ENCODE peak calls at places on chromosomes 5 and 9, in ten cellular contexts. One of them, this sample, is unnamed.

GRCh38 chr5:89351232-89351631 is 468.2 kb upstream of the MEF2C start:
- DNase-seq in CD14-positive monocyte: no peak
- DNase-seq in nephron progenitor cell: no peak
- DNase-seq in A549: no peak
- DNase-seq in endothelial cell: no peak
- DNase-seq in WTC11: no peak
- DNase-seq in pancreas: no peak
- DNase-seq in heart right ventricle: no peak
- DNase-seq in astrocyte of the spinal cord: peak; percentile 83
- DNase-seq in tibial artery: no peak
- DNase-seq in this sample: no peak

GRCh38 chr9:69809304-69809863 is 11.2 kb upstream of the CFAP95 start:
- DNase-seq in nephron progenitor cell: no peak
- DNase-seq in endothelial cell: peak; percentile 42
- DNase-seq in astrocyte of the spinal cord: peak; percentile 25
- DNase-seq in CD14-positive monocyte: no peak
- DNase-seq in tibial artery: no peak
- DNase-seq in pancreas: no peak
- DNase-seq in heart right ventricle: no peak
- DNase-seq in WTC11: peak; percentile 50
- DNase-seq in A549: no peak
- DNase-seq in this sample: no peak

GRCh38 chr9:85713897-85714296 is 27.9 kb downstream of the AGTPBP1 start:
- DNase-seq in WTC11: no peak
- DNase-seq in pancreas: no peak
- DNase-seq in endothelial cell: no peak
- DNase-seq in astrocyte of the spinal cord: no peak
- DNase-seq in CD14-positive monocyte: no peak
- DNase-seq in A549: no peak
- DNase-seq in nephron progenitor cell: no peak
- DNase-seq in heart right ventricle: no peak
- DNase-seq in tibial artery: no peak
- DNase-seq in this sample: no peak

GRCh38 chr5:175718401-175719108 is 60.7 kb downstream of the HRH2 start:
- DNase-seq in endothelial cell: peak; percentile 59
- DNase-seq in tibial artery: peak; percentile 45
- DNase-seq in astrocyte of the spinal cord: no peak
- DNase-seq in A549: no peak
- DNase-seq in pancreas: peak; percentile 46
- DNase-seq in heart right ventricle: peak; percentile 40
- DNase-seq in nephron progenitor cell: peak; percentile 33
- DNase-seq in CD14-positive monocyte: no peak
- DNase-seq in WTC11: peak; percentile 70
- DNase-seq in this sample: peak; percentile 29

GRCh38 chr5:76403963-76404693 is 1.0 kb downstream of the IQGAP2 start:
- DNase-seq in pancreas: peak; percentile 90
- DNase-seq in CD14-positive monocyte: peak; percentile 51
- DNase-seq in endothelial cell: peak; percentile 28
- DNase-seq in WTC11: no peak
- DNase-seq in heart right ventricle: no peak
- DNase-seq in A549: peak; percentile 6
- DNase-seq in tibial artery: peak; percentile 30
- DNase-seq in astrocyte of the spinal cord: no peak
- DNase-seq in nephron progenitor cell: peak; percentile 59
- DNase-seq in this sample: no peak

GRCh38 chr9:127955294-127956015 is 17.8 kb upstream of the DPM2 start:
- DNase-seq in A549: peak; percentile 99
- DNase-seq in CD14-positive monocyte: no peak
- DNase-seq in heart right ventricle: peak; percentile 68
- DNase-seq in astrocyte of the spinal cord: no peak
- DNase-seq in WTC11: peak; percentile 76
- DNase-seq in pancreas: peak; percentile 93
- DNase-seq in tibial artery: no peak
- DNase-seq in nephron progenitor cell: no peak
- DNase-seq in endothelial cell: no peak
- DNase-seq in this sample: no peak

GRCh38 chr9:93290495-93291434 is 106.8 kb downstream of the WNK2 start:
- DNase-seq in A549: no peak
- DNase-seq in pancreas: no peak
- DNase-seq in WTC11: no peak
- DNase-seq in heart right ventricle: no peak
- DNase-seq in nephron progenitor cell: no peak
- DNase-seq in CD14-positive monocyte: no peak
- DNase-seq in endothelial cell: no peak
- DNase-seq in tibial artery: no peak
- DNase-seq in astrocyte of the spinal cord: no peak
- DNase-seq in this sample: no peak

GRCh38 chr9:116368680-116369079 is 215.1 kb downstream of the PAPPA start:
- DNase-seq in tibial artery: no peak
- DNase-seq in heart right ventricle: no peak
- DNase-seq in pancreas: no peak
- DNase-seq in WTC11: no peak
- DNase-seq in endothelial cell: no peak
- DNase-seq in astrocyte of the spinal cord: no peak
- DNase-seq in CD14-positive monocyte: no peak
- DNase-seq in A549: no peak
- DNase-seq in nephron progenitor cell: no peak
- DNase-seq in this sample: no peak

GRCh38 chr5:150632305-150633160 is 7.9 kb upstream of the SYNPO start:
- DNase-seq in astrocyte of the spinal cord: peak; percentile 77
- DNase-seq in tibial artery: no peak
- DNase-seq in heart right ventricle: no peak
- DNase-seq in pancreas: no peak
- DNase-seq in A549: no peak
- DNase-seq in WTC11: no peak
- DNase-seq in endothelial cell: no peak
- DNase-seq in nephron progenitor cell: no peak
- DNase-seq in CD14-positive monocyte: no peak
- DNase-seq in this sample: no peak

GRCh38 chr9:14170973-14171596 is 142.9 kb downstream of the NFIB start:
- DNase-seq in tibial artery: no peak
- DNase-seq in CD14-positive monocyte: no peak
- DNase-seq in nephron progenitor cell: no peak
- DNase-seq in astrocyte of the spinal cord: peak; percentile 67
- DNase-seq in pancreas: no peak
- DNase-seq in WTC11: no peak
- DNase-seq in endothelial cell: no peak
- DNase-seq in A549: peak; percentile 20
- DNase-seq in heart right ventricle: no peak
- DNase-seq in this sample: no peak

GRCh38 chr9:121888438-121888775 is 204.7 kb downstream of the TTLL11 start:
- DNase-seq in endothelial cell: no peak
- DNase-seq in WTC11: no peak
- DNase-seq in astrocyte of the spinal cord: peak; percentile 96
- DNase-seq in A549: peak; percentile 29
- DNase-seq in tibial artery: peak; percentile 45
- DNase-seq in heart right ventricle: no peak
- DNase-seq in nephron progenitor cell: no peak
- DNase-seq in pancreas: no peak
- DNase-seq in CD14-positive monocyte: no peak
- DNase-seq in this sample: no peak

GRCh38 chr9:35603506-35603985 is 1.5 kb upstream of the TESK1 start:
- DNase-seq in endothelial cell: no peak
- DNase-seq in astrocyte of the spinal cord: no peak
- DNase-seq in nephron progenitor cell: no peak
- DNase-seq in A549: no peak
- DNase-seq in tibial artery: peak; percentile 90
- DNase-seq in WTC11: no peak
- DNase-seq in CD14-positive monocyte: no peak
- DNase-seq in pancreas: peak; percentile 52
- DNase-seq in heart right ventricle: peak; percentile 58
- DNase-seq in this sample: no peak

GRCh38 chr5:14190194-14191164 is 47.3 kb downstream of the TRIO start:
- DNase-seq in A549: peak; percentile 85
- DNase-seq in WTC11: no peak
- DNase-seq in pancreas: no peak
- DNase-seq in endothelial cell: no peak
- DNase-seq in nephron progenitor cell: no peak
- DNase-seq in CD14-positive monocyte: no peak
- DNase-seq in astrocyte of the spinal cord: peak; percentile 98
- DNase-seq in heart right ventricle: no peak
- DNase-seq in tibial artery: peak; percentile 47
- DNase-seq in this sample: no peak

GRCh38 chr5:172137046-172137445 is 51.0 kb downstream of the STK10 start:
- DNase-seq in WTC11: no peak
- DNase-seq in heart right ventricle: no peak
- DNase-seq in A549: no peak
- DNase-seq in CD14-positive monocyte: no peak
- DNase-seq in endothelial cell: no peak
- DNase-seq in astrocyte of the spinal cord: no peak
- DNase-seq in nephron progenitor cell: no peak
- DNase-seq in tibial artery: no peak
- DNase-seq in pancreas: no peak
- DNase-seq in this sample: no peak

GRCh38 chr5:83426855-83427254 is 44.7 kb upstream of the VCAN start:
- DNase-seq in A549: no peak
- DNase-seq in pancreas: no peak
- DNase-seq in heart right ventricle: no peak
- DNase-seq in CD14-positive monocyte: no peak
- DNase-seq in endothelial cell: no peak
- DNase-seq in WTC11: no peak
- DNase-seq in astrocyte of the spinal cord: no peak
- DNase-seq in tibial artery: no peak
- DNase-seq in nephron progenitor cell: no peak
- DNase-seq in this sample: no peak

GRCh38 chr9:134570726-134571325 is 70.8 kb upstream of the COL5A1 start:
- DNase-seq in A549: no peak
- DNase-seq in CD14-positive monocyte: no peak
- DNase-seq in tibial artery: no peak
- DNase-seq in WTC11: no peak
- DNase-seq in heart right ventricle: peak; percentile 2
- DNase-seq in endothelial cell: no peak
- DNase-seq in nephron progenitor cell: no peak
- DNase-seq in astrocyte of the spinal cord: no peak
- DNase-seq in pancreas: peak; percentile 5
- DNase-seq in this sample: no peak

GRCh38 chr9:91732187-91733005 is 217.6 kb downstream of the ROR2 start:
- DNase-seq in astrocyte of the spinal cord: no peak
- DNase-seq in tibial artery: no peak
- DNase-seq in WTC11: no peak
- DNase-seq in heart right ventricle: no peak
- DNase-seq in A549: no peak
- DNase-seq in endothelial cell: no peak
- DNase-seq in CD14-positive monocyte: no peak
- DNase-seq in pancreas: no peak
- DNase-seq in nephron progenitor cell: no peak
- DNase-seq in this sample: no peak

GRCh38 chr5:73496984-73497457 is 1.2 kb upstream of the BTF3 start:
- DNase-seq in A549: peak; percentile 80
- DNase-seq in pancreas: no peak
- DNase-seq in WTC11: no peak
- DNase-seq in nephron progenitor cell: no peak
- DNase-seq in tibial artery: no peak
- DNase-seq in astrocyte of the spinal cord: peak; percentile 77
- DNase-seq in CD14-positive monocyte: no peak
- DNase-seq in heart right ventricle: no peak
- DNase-seq in endothelial cell: no peak
- DNase-seq in this sample: no peak
- TF ChIP-seq CTCF in A549: peak; percentile 51
- TF ChIP-seq CTCF in pancreas: no peak
- TF ChIP-seq CTCF in WTC11: no peak
- TF ChIP-seq CTCF in nephron progenitor cell: peak; percentile 49
- TF ChIP-seq CTCF in tibial artery: no peak
- TF ChIP-seq CTCF in astrocyte of the spinal cord: peak; percentile 46
- TF ChIP-seq CTCF in CD14-positive monocyte: no peak
- TF ChIP-seq CTCF in heart right ventricle: peak; percentile 19
- TF ChIP-seq CTCF in endothelial cell: peak; percentile 52
- TF ChIP-seq CTCF in this sample: peak; percentile 72

DNA sequence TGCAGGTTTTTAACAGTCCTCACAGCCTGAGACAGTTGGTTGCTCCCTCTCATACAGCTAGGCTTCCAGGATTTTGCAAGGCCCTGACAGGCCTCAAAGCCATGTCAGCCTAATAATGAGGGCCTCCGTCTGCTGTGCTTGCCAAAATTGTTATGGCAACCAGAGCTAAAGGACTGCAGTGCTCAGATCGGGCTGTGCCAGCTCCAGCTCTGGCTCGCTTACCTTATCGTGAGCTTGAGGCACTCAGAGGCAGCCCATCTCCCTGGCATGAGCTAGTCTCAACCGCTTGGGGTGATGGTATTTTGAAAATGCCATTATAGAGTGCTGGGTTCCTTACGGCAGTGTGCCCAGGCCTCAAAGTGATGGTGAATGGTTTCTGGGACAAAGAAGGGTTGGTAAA is 8.4 kb downstream of the MTAP start:
- DNase-seq in CD14-positive monocyte: no peak
- DNase-seq in pancreas: no peak
- DNase-seq in WTC11: no peak
- DNase-seq in A549: no peak
- DNase-seq in astrocyte of the spinal cord: no peak
- DNase-seq in endothelial cell: no peak
- DNase-seq in heart right ventricle: no peak
- DNase-seq in nephron progenitor cell: no peak
- DNase-seq in tibial artery: no peak
- DNase-seq in this sample: no peak
- TF ChIP-seq CTCF in CD14-positive monocyte: no peak
- TF ChIP-seq CTCF in pancreas: no peak
- TF ChIP-seq CTCF in WTC11: no peak
- TF ChIP-seq CTCF in A549: no peak
- TF ChIP-seq CTCF in astrocyte of the spinal cord: no peak
- TF ChIP-seq CTCF in endothelial cell: no peak
- TF ChIP-seq CTCF in heart right ventricle: no peak
- TF ChIP-seq CTCF in nephron progenitor cell: no peak
- TF ChIP-seq CTCF in tibial artery: no peak
- TF ChIP-seq CTCF in this sample: no peak

GRCh38 chr5:165808358-165808757 is 2302.9 kb downstream of the MAT2B start:
- DNase-seq in astrocyte of the spinal cord: no peak
- DNase-seq in WTC11: no peak
- DNase-seq in pancreas: no peak
- DNase-seq in heart right ventricle: no peak
- DNase-seq in endothelial cell: no peak
- DNase-seq in tibial artery: no peak
- DNase-seq in CD14-positive monocyte: no peak
- DNase-seq in nephron progenitor cell: no peak
- DNase-seq in A549: no peak
- DNase-seq in this sample: no peak

GRCh38 chr5:165809914-165810313 is 2304.5 kb downstream of the MAT2B start:
- DNase-seq in CD14-positive monocyte: no peak
- DNase-seq in A549: no peak
- DNase-seq in WTC11: no peak
- DNase-seq in heart right ventricle: no peak
- DNase-seq in pancreas: no peak
- DNase-seq in tibial artery: no peak
- DNase-seq in astrocyte of the spinal cord: no peak
- DNase-seq in endothelial cell: no peak
- DNase-seq in nephron progenitor cell: no peak
- DNase-seq in this sample: no peak

GRCh38 chr5:165805756-165806155 is 2300.3 kb downstream of the MAT2B start:
- DNase-seq in endothelial cell: no peak
- DNase-seq in astrocyte of the spinal cord: no peak
- DNase-seq in CD14-positive monocyte: no peak
- DNase-seq in nephron progenitor cell: no peak
- DNase-seq in A549: no peak
- DNase-seq in tibial artery: no peak
- DNase-seq in WTC11: peak; percentile 17
- DNase-seq in pancreas: no peak
- DNase-seq in heart right ventricle: no peak
- DNase-seq in this sample: no peak
- TF ChIP-seq CTCF in endothelial cell: no peak
- TF ChIP-seq CTCF in astrocyte of the spinal cord: no peak
- TF ChIP-seq CTCF in CD14-positive monocyte: no peak
- TF ChIP-seq CTCF in nephron progenitor cell: no peak
- TF ChIP-seq CTCF in A549: no peak
- TF ChIP-seq CTCF in tibial artery: no peak
- TF ChIP-seq CTCF in WTC11: no peak
- TF ChIP-seq CTCF in pancreas: no peak
- TF ChIP-seq CTCF in heart right ventricle: no peak
- TF ChIP-seq CTCF in this sample: no peak

GRCh38 chr5:1815881-1816292 is 14.7 kb downstream of the NDUFS6 start:
- DNase-seq in tibial artery: peak; percentile 4
- DNase-seq in A549: no peak
- DNase-seq in WTC11: no peak
- DNase-seq in endothelial cell: no peak
- DNase-seq in CD14-positive monocyte: no peak
- DNase-seq in pancreas: no peak
- DNase-seq in heart right ventricle: no peak
- DNase-seq in astrocyte of the spinal cord: no peak
- DNase-seq in nephron progenitor cell: no peak
- DNase-seq in this sample: no peak
- TF ChIP-seq CTCF in tibial artery: no peak
- TF ChIP-seq CTCF in A549: no peak
- TF ChIP-seq CTCF in WTC11: no peak
- TF ChIP-seq CTCF in endothelial cell: no peak
- TF ChIP-seq CTCF in CD14-positive monocyte: no peak
- TF ChIP-seq CTCF in pancreas: no peak
- TF ChIP-seq CTCF in heart right ventricle: no peak
- TF ChIP-seq CTCF in astrocyte of the spinal cord: no peak
- TF ChIP-seq CTCF in nephron progenitor cell: no peak
- TF ChIP-seq CTCF in this sample: no peak

This sample was measured in neural crest cell.